ENCODE peak calls at places on chromosome 14, in four cellular contexts. P, J, X and K are unnamed samples.

GRCh38 chr14:53953828-53954550 is 2.6 kb downstream of the BMP4 start:
- DNase-seq in P (no peak), J (no peak), X (no peak), K (no peak)

GRCh38 chr14:55052259-55052930 is 948 bp downstream of the MAPK1IP1L start:
- DNase-seq in P (no peak), X (no peak), J (no peak), K (no peak)

GRCh38 chr14:77615231-77616132 is 955 bp downstream of the SPTLC2 start:
- DNase-seq in X (no peak), P (no peak), J (peak), K (no peak)

GRCh38 chr14:75723716-75724115 is 62.7 kb downstream of the TTLL5 start:
- DNase-seq in X (no peak), P (no peak), J (no peak), K (no peak)

GRCh38 chr14:102695172-102695569 is 82.1 kb upstream of the TRAF3 start:
- DNase-seq in J (no peak), P (no peak), X (no peak), K (no peak)

GRCh38 chr14:54881235-54881760 is 21.3 kb downstream of the GCH1 start:
- DNase-seq in X (no peak), J (no peak), P (no peak), K (no peak)

GRCh38 chr14:91337699-91338335 is 79.8 kb downstream of the CCDC88C start:
- DNase-seq in J (no peak), P (no peak), X (no peak), K (no peak)

GRCh38 chr14:101561145-101561896 is at the start of gene DIO3:
- DNase-seq in X (no peak), P (no peak), J (no peak), K (no peak)

GRCh38 chr14:56085471-56085870 is 32.7 kb upstream of the PELI2 start:
- DNase-seq in P (no peak), J (no peak), X (no peak), K (no peak)

GRCh38 chr14:105502446-105503295 is 11.6 kb downstream of the TEDC1 start:
- DNase-seq in X (no peak), J (no peak), P (no peak), K (no peak)

GRCh38 chr14:104895207-104895785 is 29.4 kb upstream of the PLD4 start:
- DNase-seq in J (no peak), P (no peak), X (no peak), K (no peak)

GRCh38 chr14:105999361-106000028 is 473.1 kb downstream of the TMEM121 start:
- DNase-seq in J (peak), P (no peak), X (peak), K (peak)

GRCh38 chr14:104396682-104397470 is 182.7 kb upstream of the C14orf180 start:
- DNase-seq in P (no peak), J (no peak), X (no peak), K (no peak)

GRCh38 chr14:76133103-76133502 is 18.6 kb upstream of the GPATCH2L start:
- DNase-seq in X (no peak), P (no peak), J (no peak), K (no peak)

GRCh38 chr14:21057803-21058675 is at the start of gene RNASE8:
- DNase-seq in P (no peak), X (no peak), J (no peak), K (no peak)

GRCh38 chr14:92323031-92323915 is at the start of gene SLC24A4:
- DNase-seq in X (no peak), P (no peak), J (no peak), K (no peak)

GRCh38 chr14:76426161-76426696 is 50.3 kb downstream of the ESRRB start:
- DNase-seq in J (no peak), X (no peak), P (no peak), K (no peak)

GRCh38 chr14:94180655-94181271 is 6.6 kb downstream of the PPP4R4 start:
- DNase-seq in X (no peak), J (no peak), P (no peak), K (no peak)

GRCh38 chr14:105486333-105486973 is at the start of gene CRIP1:
- DNase-seq in X (no peak), J (no peak), P (no peak), K (no peak)

GRCh38 chr14:32417956-32418552 is 89.0 kb downstream of the AKAP6 start:
- DNase-seq in J (no peak), P (no peak), X (no peak), K (no peak)

GRCh38 chr14:44462372-44462771 is 44.7 kb downstream of the FSCB start:
- DNase-seq in J (no peak), P (no peak), X (no peak), K (no peak)

GRCh38 chr14:66509874-66510273 is 1.9 kb downstream of the GPHN start:
- DNase-seq in J (no peak), P (no peak), X (no peak), K (no peak)

GRCh38 chr14:89276424-89276975 is 140.5 kb downstream of the FOXN3 start:
- DNase-seq in P (no peak), X (no peak), J (peak), K (no peak)